ENCODE peak calls at places on chromosomes 1 and 21, in seven cellular contexts. I, Q, Y, P, K, B and T are unnamed samples.

GRCh38 chr1:14320518-14320917 is 278.0 kb upstream of the KAZN start:
- DNase-seq in I (no peak), Q (no peak), Y (no peak), P (peak), K (peak), B (peak), T (no peak)

GRCh38 chr21:44485254-44485793 is 30.0 kb downstream of the LRRC3 start:
- DNase-seq in I (peak), Q (no peak), Y (no peak), P (peak), K (peak), B (no peak), T (no peak)

GRCh38 chr1:64933296-64934070 is 32.9 kb downstream of the JAK1 start:
- DNase-seq in I (peak), Q (peak), Y (no peak), P (peak), K (peak), B (no peak), T (no peak)

GRCh38 chr1:100037665-100038400 is 68.0 kb downstream of the SLC35A3 start:
- DNase-seq in I (peak), Q (no peak), Y (no peak), P (peak), K (peak), B (peak), T (peak)

GRCh38 chr1:63366915-63367217 is 561 bp upstream of the ALG6 start:
- DNase-seq in I (no peak), Q (no peak), Y (no peak), P (no peak), K (no peak), B (no peak), T (no peak)

GRCh38 chr1:22717038-22717758 is 6.6 kb downstream of the EPHB2 start:
- DNase-seq in I (no peak), Q (no peak), Y (no peak), P (no peak), K (no peak), B (no peak), T (no peak)

GRCh38 chr1:119316870-119317416 is 51.6 kb upstream of the HAO2 start:
- DNase-seq in I (no peak), Q (no peak), Y (no peak), P (no peak), K (no peak), B (no peak), T (no peak)

GRCh38 chr1:239802275-239802674 is 289.4 kb upstream of the FMN2 start:
- DNase-seq in I (no peak), Q (no peak), Y (no peak), P (no peak), K (no peak), B (no peak), T (no peak)

GRCh38 chr1:193697105-193697762 is 510.8 kb upstream of the B3GALT2 start:
- DNase-seq in I (no peak), Q (no peak), Y (no peak), P (no peak), K (no peak), B (peak), T (no peak)

GRCh38 chr1:180267211-180267561 is 37.1 kb downstream of the LHX4 start:
- DNase-seq in I (no peak), Q (no peak), Y (no peak), P (no peak), K (no peak), B (no peak), T (no peak)

GRCh38 chr1:9838946-9839345 is 15.2 kb upstream of the CLSTN1 start:
- DNase-seq in I (no peak), Q (no peak), Y (no peak), P (no peak), K (no peak), B (no peak), T (no peak)

GRCh38 chr1:9833632-9834031 is 9.9 kb upstream of the CLSTN1 start:
- DNase-seq in I (no peak), Q (no peak), Y (no peak), P (no peak), K (no peak), B (no peak), T (no peak)

GRCh38 chr1:9835404-9835757 is 11.6 kb upstream of the CLSTN1 start:
- DNase-seq in I (no peak), Q (no peak), Y (no peak), P (no peak), K (no peak), B (no peak), T (no peak)

GRCh38 chr1:9836632-9836960 is 12.8 kb upstream of the CLSTN1 start:
- DNase-seq in I (no peak), Q (no peak), Y (no peak), P (no peak), K (no peak), B (no peak), T (no peak)

DNA sequence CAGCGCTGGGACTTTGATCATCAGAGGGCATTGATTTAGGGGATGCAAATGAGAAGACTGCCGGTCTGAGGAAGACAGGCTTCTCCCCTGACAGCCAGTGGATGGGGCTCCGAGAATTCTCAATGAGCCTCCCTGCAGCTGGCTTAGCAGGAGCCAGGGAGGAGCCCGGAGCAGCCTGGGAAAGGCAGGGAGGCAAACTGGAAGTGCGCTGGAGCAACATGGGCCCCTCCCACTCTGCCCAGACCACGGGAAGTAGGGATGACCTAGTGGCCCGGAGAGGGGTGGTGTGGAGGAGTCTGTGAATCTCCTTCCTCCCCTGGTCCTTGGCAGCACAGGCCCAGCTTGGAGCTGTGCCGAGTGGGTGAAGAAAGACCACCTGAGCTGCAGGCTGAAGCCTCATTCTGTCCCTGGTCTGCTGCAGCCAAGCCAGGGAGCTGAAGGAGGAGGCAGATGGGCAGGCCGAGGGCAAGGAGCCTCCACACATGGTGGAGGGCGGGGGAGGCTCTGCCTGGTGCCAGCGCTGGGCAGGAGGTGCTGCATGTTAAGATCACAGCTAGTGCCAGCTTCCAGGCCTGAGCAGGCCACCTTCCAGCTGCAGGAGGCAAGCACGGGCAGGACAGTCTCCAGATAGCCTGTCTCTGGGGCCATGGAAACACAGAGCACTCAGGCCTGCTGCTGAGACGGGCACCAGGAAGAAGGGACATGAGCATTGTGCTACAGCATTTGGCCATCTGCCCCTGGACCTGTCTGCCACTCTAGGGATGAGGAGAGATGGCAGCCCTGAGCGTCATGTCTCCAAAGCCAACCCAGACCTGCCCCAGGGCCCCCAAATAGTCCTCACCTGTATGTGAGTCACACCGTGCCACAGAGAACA is 12.2 kb upstream of the CLSTN1 start:
- DNase-seq in I (no peak), Q (no peak), Y (no peak), P (no peak), K (peak), B (peak), T (peak)
- H3K4me3 ChIP-seq in I (no peak), Q (no peak), Y (no peak), P (no peak), K (no peak), B (peak), T (peak)

GRCh38 chr1:88684482-88685238 is 587 bp downstream of the PKN2 start:
- DNase-seq in I (peak), Q (peak), Y (peak), P (peak), K (peak), B (peak), T (peak)
- TF ChIP-seq CTCF in I (no peak), Q (no peak), Y (peak), P (no peak), K (peak), B (no peak), T (no peak)

DNA sequence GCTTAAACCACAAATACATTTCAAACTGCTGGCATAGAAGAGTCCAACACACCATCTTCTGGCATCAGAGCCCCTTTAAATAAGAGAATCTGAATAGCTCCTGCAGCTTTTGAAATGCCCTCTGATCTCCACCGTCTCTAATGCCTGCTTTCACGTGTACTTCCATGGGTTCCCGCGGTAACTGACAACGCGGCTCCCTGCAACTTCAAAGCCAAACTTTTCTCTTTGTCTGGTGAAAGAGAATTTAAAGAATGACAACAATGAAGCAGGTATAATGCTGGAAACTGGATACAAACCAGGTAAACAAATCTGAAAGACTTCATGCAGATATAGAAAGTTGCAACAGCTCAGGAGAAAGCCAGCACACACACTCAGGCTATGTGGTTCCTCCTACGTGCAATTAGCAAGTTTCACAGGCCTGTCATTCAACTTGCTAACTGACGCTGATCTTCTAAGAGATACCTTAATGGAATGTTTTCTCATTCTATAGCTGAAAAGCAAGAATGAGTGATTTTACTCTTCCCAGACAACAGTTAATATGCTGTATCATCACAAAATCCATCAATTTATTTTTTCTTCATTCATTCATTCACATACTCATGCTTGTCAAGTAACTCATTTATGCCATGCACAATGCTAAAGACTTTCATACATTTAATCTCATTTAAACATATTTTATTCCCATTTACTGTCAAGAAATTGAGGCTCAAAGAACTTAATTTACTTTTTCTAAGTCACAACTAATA is 202.8 kb upstream of the SNX7 start:
- DNase-seq in I (no peak), Q (no peak), Y (no peak), P (no peak), K (no peak), B (peak), T (no peak)
- H3K4me3 ChIP-seq in I (no peak), Q (no peak), Y (no peak), P (no peak), K (no peak), B (no peak), T (no peak)

DNA sequence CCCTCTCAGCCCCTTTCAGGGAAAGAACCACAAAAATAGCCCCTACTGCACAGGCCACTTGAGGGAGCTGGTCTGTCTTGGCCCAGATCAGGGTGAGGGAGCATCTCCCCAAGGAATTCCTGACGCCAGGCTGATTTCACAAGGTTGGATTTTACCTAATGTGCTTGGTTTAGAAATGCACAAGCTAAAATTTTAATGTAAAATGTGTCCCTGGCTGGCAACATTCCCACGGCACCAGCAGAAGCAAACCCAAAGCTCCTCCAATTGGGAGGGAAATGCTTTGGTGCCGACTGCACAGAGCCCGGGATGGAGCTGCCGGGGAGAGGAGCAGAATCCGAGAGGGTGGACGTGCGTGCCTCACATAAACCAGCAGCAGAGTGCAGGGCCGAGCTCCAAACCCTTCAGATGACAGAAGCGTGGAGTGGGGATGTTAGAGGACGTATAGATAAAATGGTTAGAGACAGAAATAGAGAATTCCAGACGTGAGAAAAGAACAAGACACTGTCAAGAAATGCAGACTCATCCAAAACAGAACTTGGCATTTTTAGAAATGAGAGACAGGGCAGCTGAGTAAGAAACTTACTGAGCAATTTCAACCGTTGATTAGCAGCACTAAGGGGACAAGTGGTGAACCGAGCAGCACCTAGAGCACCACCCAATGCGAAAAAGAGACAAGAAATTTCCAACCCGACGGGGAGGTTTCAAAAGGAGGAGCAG is 41.6 kb upstream of the TMEM52 start:
- DNase-seq in I (no peak), Q (no peak), Y (no peak), P (peak), K (no peak), B (no peak), T (no peak)
- TF ChIP-seq CTCF in I (no peak), Q (no peak), Y (no peak), P (peak), K (no peak), B (no peak), T (no peak)

DNA sequence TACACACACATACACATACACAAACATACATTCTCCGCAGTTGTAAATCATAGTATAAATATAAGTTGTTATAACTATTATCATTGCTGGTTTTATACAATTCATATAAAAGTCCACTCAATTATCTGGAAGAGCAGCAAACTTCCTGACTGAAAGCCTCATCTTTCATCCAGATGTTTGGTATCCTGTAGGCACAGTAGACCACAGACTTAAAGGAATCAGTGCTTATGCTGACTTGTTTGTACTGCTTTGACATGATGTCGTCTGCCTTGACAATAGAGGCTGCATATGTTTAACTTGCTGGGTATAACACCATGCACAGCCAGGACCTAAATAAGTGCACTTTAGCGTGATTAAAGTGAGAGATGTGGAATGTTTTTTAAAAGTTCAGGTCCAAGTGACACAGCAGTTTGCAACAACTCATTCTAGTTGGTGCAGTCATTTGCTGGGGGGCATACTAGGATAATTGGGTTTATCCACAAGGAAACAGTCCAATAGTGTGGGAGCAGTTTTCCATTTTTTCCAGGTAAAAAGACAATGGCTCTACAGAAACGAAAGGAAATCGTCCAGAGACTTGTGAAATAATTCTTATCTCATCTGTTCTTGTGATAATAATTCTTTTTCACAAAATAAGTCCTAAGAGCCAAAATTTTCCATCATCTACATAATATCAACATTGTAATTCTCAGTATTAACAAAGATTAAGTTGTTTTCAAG is 110.3 kb upstream of the TSPAN2 start:
- DNase-seq in I (no peak), Q (peak), Y (no peak), P (peak), K (no peak), B (no peak), T (no peak)
- H3K4me3 ChIP-seq in I (no peak), Q (no peak), Y (no peak), P (no peak), K (no peak), B (no peak), T (no peak)

GRCh38 chr1:109653286-109653685 is 2.6 kb upstream of the GSTM4 start:
- DNase-seq in I (no peak), Q (no peak), Y (no peak), P (no peak), K (no peak), B (no peak), T (no peak)

GRCh38 chr1:109644670-109645069 is 11.2 kb upstream of the GSTM4 start:
- DNase-seq in I (no peak), Q (no peak), Y (no peak), P (no peak), K (no peak), B (no peak), T (no peak)

GRCh38 chr1:109652446-109652845 is 3.5 kb upstream of the GSTM4 start:
- DNase-seq in I (no peak), Q (no peak), Y (no peak), P (no peak), K (no peak), B (no peak), T (no peak)

GRCh38 chr1:109650609-109651008 is 5.3 kb upstream of the GSTM4 start:
- DNase-seq in I (no peak), Q (no peak), Y (no peak), P (peak), K (no peak), B (peak), T (no peak)

DNA sequence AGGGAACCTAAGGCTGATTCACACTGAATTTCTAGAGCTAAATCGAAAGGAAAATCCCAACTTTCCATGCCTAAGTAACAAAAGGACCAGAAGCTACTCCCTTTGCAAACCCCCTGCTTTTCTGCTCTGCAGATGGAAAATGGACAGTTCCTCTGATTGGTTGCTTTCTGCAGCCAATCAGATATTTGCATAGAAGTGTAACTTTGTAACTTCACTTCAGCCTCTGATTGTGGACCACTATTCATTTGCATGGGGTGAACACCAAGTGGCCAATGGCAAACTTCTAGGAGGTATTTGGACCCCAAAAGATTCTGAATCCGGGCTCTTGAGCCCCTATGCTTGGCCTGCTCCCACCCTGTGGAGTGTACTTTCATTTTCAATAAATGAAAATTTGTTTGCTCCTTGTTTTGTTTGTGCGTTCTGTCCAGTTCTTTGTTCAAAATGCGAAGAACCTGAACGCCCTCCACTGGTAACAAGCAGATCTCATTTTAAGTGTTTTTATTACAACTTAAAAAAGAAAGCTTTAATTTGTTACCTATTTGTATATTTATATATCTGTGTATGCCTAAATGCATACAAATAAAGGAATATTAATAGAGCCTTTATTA is 6.4 kb upstream of the GSTM4 start:
- DNase-seq in I (no peak), Q (no peak), Y (no peak), P (peak), K (peak), B (no peak), T (no peak)
- TF ChIP-seq CTCF in I (peak), Q (peak), Y (peak), P (peak), K (peak), B (no peak), T (peak)

GRCh38 chr1:47894718-47895393 is 102.3 kb downstream of the TRABD2B start:
- DNase-seq in I (peak), Q (no peak), Y (no peak), P (no peak), K (no peak), B (peak), T (peak)
- H3K4me3 ChIP-seq in I (no peak), Q (no peak), Y (no peak), P (no peak), K (no peak), B (no peak), T (no peak)

GRCh38 chr1:213569816-213570150 is 418.0 kb upstream of the PROX1 start:
- DNase-seq in I (no peak), Q (no peak), Y (no peak), P (no peak), K (no peak), B (no peak), T (no peak)

GRCh38 chr1:213560226-213560625 is 427.5 kb upstream of the PROX1 start:
- DNase-seq in I (no peak), Q (no peak), Y (no peak), P (no peak), K (no peak), B (no peak), T (no peak)

GRCh38 chr1:213568929-213569815 is 418.6 kb upstream of the PROX1 start:
- DNase-seq in I (no peak), Q (no peak), Y (no peak), P (no peak), K (no peak), B (peak), T (no peak)

GRCh38 chr1:213561870-213562269 is 425.9 kb upstream of the PROX1 start:
- DNase-seq in I (no peak), Q (no peak), Y (no peak), P (no peak), K (no peak), B (no peak), T (no peak)

GRCh38 chr1:213564215-213564659 is 423.5 kb upstream of the PROX1 start:
- DNase-seq in I (no peak), Q (no peak), Y (no peak), P (no peak), K (no peak), B (peak), T (no peak)
- TF ChIP-seq CTCF in I (no peak), Q (no peak), Y (peak), P (no peak), K (no peak), B (peak), T (no peak)